ENCODE peak calls at places on chromosome 1, in five cellular contexts. Y, C, H, J and A are unnamed samples.
A peak's percentile ranks its signal among the peaks of the same experiment; 100 is the strongest.

GRCh38 chr1:27858949-27859576 is 13.3 kb upstream of the THEMIS2 start:
- DNase-seq in C (no peak), H (no peak), Y (no peak), J (no peak), A (no peak)

GRCh38 chr1:86645866-86646647 is 58.3 kb upstream of the SH3GLB1 start:
- DNase-seq in C (no peak), Y (no peak), J (no peak), H (no peak), A (no peak)

GRCh38 chr1:162335126-162335525 is 41.5 kb downstream of the SPATA46 start:
- DNase-seq in C (no peak), Y (no peak), H (no peak), J (no peak), A (no peak)

GRCh38 chr1:18739408-18739807 is 108.8 kb downstream of the PAX7 start:
- DNase-seq in Y (no peak), H (no peak), C (no peak), J (no peak), A (no peak)

GRCh38 chr1:161739865-161740566 is 9.6 kb upstream of the DUSP12 start:
- DNase-seq in H (no peak), J (no peak), C (no peak), Y (no peak), A (no peak)

GRCh38 chr1:114154146-114154962 is 685 bp upstream of the SYT6 start:
- DNase-seq in H (peak; percentile 66), C (no peak), Y (no peak), J (no peak), A (peak; percentile 47)

GRCh38 chr1:48704736-48705135 is 72.0 kb downstream of the BEND5 start:
- DNase-seq in J (no peak), Y (no peak), H (no peak), C (no peak), A (no peak)

GRCh38 chr1:1629430-1630190 is 2.4 kb upstream of the MMP23B start:
- DNase-seq in Y (no peak), J (no peak), C (no peak), H (peak; percentile 42), A (no peak)

GRCh38 chr1:110859062-110859461 is 13.9 kb upstream of the CD53 start:
- DNase-seq in C (no peak), Y (no peak), H (no peak), J (no peak), A (no peak)

GRCh38 chr1:230186003-230186863 is 119.2 kb downstream of the GALNT2 start:
- DNase-seq in C (peak; percentile 40), Y (peak; percentile 95), J (no peak), H (no peak), A (no peak)

GRCh38 chr1:112359961-112360767 is 35.9 kb upstream of the CTTNBP2NL start:
- DNase-seq in J (no peak), H (no peak), Y (peak; percentile 25), C (no peak), A (no peak)

GRCh38 chr1:236176337-236177336 is 34.3 kb downstream of the GPR137B start:
- DNase-seq in H (no peak), J (no peak), Y (no peak), C (no peak), A (no peak)

GRCh38 chr1:101290922-101291561 is 54.2 kb downstream of the S1PR1 start:
- DNase-seq in C (no peak), J (no peak), H (no peak), Y (no peak), A (no peak)

DNA sequence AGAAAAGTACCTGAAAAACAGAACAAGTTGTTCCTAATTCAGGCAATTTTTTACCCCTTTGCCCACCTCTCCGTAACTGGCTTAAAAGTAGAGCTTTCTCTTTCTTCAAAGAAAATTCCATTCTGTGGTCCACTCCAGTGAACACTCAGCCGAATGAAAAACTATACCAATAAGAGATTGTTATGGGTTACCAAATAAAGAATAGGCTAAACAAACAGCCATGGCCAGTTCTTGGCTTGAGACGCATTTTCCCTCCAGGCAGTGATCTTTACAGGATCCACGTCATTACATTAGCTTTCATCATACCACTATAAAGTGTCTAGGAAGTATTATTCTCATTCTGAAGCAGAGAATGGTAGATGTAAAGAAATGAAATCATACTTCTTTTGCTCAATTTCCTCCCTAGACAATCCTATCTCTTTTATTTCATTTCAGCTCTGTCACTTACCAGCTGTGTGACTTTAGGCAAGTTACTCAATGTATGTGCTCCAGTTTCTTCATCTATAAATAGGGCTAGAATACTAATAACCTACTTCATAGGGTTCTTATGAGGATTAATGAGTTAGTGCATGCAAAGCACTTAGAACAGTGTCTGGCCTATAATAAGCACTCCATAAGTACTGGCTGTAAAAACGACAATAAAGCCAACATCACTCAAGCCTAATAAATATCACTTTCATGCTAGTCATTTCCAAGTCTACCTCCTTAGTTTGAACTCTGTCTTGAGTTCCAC is 26.5 kb upstream of the TRIM45 start:
- DNase-seq in H (no peak), J (no peak), Y (no peak), C (no peak), A (peak; percentile 39)
- TF ChIP-seq FOXM1 in H (no peak), J (no peak), Y (no peak), C (no peak), A (no peak)

DNA sequence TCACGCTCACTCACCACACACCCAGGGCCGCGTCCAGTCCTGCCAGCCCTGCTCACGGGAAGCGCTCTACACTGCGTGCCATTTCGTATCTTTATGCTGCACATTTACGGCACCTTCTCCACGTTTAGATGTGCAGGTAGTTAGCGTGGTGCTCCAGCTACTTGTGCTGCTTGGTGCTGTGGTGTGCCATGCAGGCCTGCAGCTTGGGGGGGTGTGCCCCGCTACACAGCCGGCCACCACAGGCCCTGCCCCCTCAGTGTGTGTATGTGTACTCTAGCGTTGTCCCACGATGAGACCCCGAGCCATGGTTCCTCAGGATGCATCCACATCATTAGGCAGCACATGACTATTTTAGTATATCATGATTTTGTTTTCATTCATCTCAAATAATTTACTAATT is 38.3 kb downstream of the SNAP47 start:
- DNase-seq in J (no peak), C (no peak), H (no peak), Y (no peak), A (no peak)
- TF ChIP-seq FOXM1 in J (no peak), C (no peak), H (no peak), Y (no peak), A (no peak)

GRCh38 chr1:204169871-204170270 is 3.7 kb upstream of the REN start:
- DNase-seq in C (no peak), Y (no peak), J (no peak), H (no peak), A (no peak)
- TF ChIP-seq FOXM1 in C (no peak), Y (no peak), J (no peak), H (no peak), A (no peak)

DNA sequence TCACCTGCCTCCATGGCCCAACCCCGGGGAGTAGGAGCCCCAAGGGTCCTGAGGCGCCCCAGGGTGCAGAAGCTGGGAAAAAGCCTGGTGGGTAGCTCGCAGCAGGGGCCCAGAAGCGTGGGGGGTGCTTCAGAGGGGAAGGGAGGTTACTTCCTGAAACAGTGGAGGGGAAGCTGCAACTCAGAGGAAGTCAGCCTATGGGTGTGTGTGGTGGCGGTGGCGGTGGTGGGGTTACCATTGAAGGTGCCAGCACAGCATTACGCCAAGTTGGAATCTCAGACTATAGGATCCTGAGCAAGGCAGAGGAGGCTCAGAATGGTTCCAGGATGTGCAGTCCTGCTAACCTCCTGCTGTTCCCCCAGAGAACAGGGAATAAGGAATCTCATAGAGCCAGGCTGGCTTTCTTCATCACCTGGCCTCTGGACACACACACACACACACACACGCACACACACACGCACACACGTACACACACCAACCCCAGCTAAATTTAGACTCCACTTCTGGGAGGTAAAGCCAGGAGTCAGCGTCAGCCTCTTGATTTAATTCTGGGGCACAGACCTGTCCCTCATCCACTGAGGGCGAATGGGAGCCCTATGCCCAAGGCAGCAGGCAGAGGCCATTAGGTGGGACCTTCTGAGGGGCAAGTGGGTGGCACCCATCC is 1.3 kb downstream of the DENND4B start:
- DNase-seq in C (peak; percentile 77), J (no peak), H (peak; percentile 49), Y (no peak), A (no peak)
- TF ChIP-seq FOXM1 in C (no peak), J (no peak), H (no peak), Y (no peak), A (no peak)